ENCODE peak calls at places on chromosomes 6 and 20, in five cellular contexts. H is HepG2, Z is H1, R is GM12891, W is K562. P is an unnamed sample.

GRCh38 chr6:29602564-29603361 is 17.8 kb downstream of the OR2H2 start:
- DNase-seq in H (peak), Z (peak), R (peak), W (peak), P (no peak)

GRCh38 chr6:31541059-31541657 is 645 bp downstream of the DDX39B start:
- DNase-seq in H (peak), Z (no peak), R (no peak), W (peak), P (no peak)

GRCh38 chr6:155054851-155055250 is 59.7 kb downstream of the TIAM2 start:
- DNase-seq in H (no peak), Z (no peak), R (no peak), W (no peak), P (no peak)

GRCh38 chr6:30683137-30683979 is 3.1 kb downstream of the PPP1R18 start:
- DNase-seq in H (no peak), Z (no peak), R (no peak), W (peak), P (no peak)

GRCh38 chr6:35082733-35083403 is 58.3 kb downstream of the TCP11 start:
- DNase-seq in H (no peak), Z (no peak), R (peak), W (no peak), P (peak)

GRCh38 chr6:153129873-153130514 is 1.1 kb downstream of the RGS17 start:
- DNase-seq in H (no peak), Z (no peak), R (no peak), W (no peak), P (no peak)

GRCh38 chr6:71537717-71538116 is 249.1 kb downstream of the OGFRL1 start:
- DNase-seq in H (no peak), Z (no peak), R (no peak), W (no peak), P (no peak)

GRCh38 chr6:79463721-79464120 is 73.5 kb downstream of the LCA5 start:
- DNase-seq in H (peak), Z (no peak), R (no peak), W (no peak), P (no peak)

GRCh38 chr6:168867247-168868102 is 386.2 kb downstream of the THBS2 start:
- DNase-seq in H (no peak), Z (no peak), R (no peak), W (no peak), P (no peak)

GRCh38 chr20:33490934-33491656 is 1.2 kb downstream of the CBFA2T2 start:
- DNase-seq in H (no peak), Z (no peak), R (no peak), W (no peak), P (no peak)

GRCh38 chr6:125789167-125789566 is 1.6 kb upstream of the NCOA7 start:
- DNase-seq in H (no peak), Z (no peak), R (no peak), W (peak), P (no peak)

GRCh38 chr20:45611054-45611453 is 18.5 kb upstream of the WFDC10A start:
- DNase-seq in H (no peak), Z (no peak), R (no peak), W (peak), P (no peak)

GRCh38 chr6:167660944-167661343 is 165.8 kb upstream of the AFDN start:
- DNase-seq in H (no peak), Z (no peak), R (no peak), W (no peak), P (no peak)

GRCh38 chr6:121222656-121223055 is 111.6 kb downstream of the TBC1D32 start:
- DNase-seq in H (no peak), Z (no peak), R (no peak), W (peak), P (no peak)

GRCh38 chr6:43807228-43808061 is 37.4 kb downstream of the VEGFA start:
- DNase-seq in H (peak), Z (no peak), R (no peak), W (peak), P (no peak)

GRCh38 chr6:125700591-125701353 is 48.7 kb upstream of the HEY2 start:
- DNase-seq in H (no peak), Z (no peak), R (no peak), W (no peak), P (no peak)

GRCh38 chr6:86456786-86457185 is 480.5 kb upstream of the HTR1E start:
- DNase-seq in H (no peak), Z (no peak), R (no peak), W (no peak), P (no peak)

GRCh38 chr6:166360243-166361079 is 18.1 kb upstream of the SFT2D1 start:
- DNase-seq in H (no peak), Z (no peak), R (no peak), W (no peak), P (no peak)

GRCh38 chr6:142702501-142703460 is 242.2 kb downstream of the HIVEP2 start:
- DNase-seq in H (no peak), Z (no peak), R (no peak), W (peak), P (no peak)

GRCh38 chr6:136403166-136403980 is 113.7 kb upstream of the BCLAF1 start:
- DNase-seq in H (no peak), Z (no peak), R (no peak), W (peak), P (no peak)

GRCh38 chr20:58361549-58361948 is 27.5 kb upstream of the VAPB start:
- DNase-seq in H (no peak), Z (no peak), R (no peak), W (no peak), P (no peak)

GRCh38 chr6:150966786-150967185 is 101.3 kb downstream of the MTHFD1L start:
- DNase-seq in H (no peak), Z (no peak), R (no peak), W (no peak), P (no peak)

GRCh38 chr20:62570897-62571666 is 71.2 kb upstream of the SLCO4A1 start:
- DNase-seq in H (no peak), Z (no peak), R (no peak), W (no peak), P (no peak)

GRCh38 chr6:93420163-93420806 is 926 bp upstream of the EPHA7 start:
- DNase-seq in H (no peak), Z (no peak), R (no peak), W (no peak), P (no peak)

GRCh38 chr20:57155415-57155814 is 111.0 kb downstream of the BMP7 start:
- DNase-seq in H (no peak), Z (no peak), R (no peak), W (no peak), P (no peak)

GRCh38 chr20:2468581-2469407 is 1.8 kb downstream of the SNRPB start:
- DNase-seq in H (no peak), Z (no peak), R (no peak), W (no peak), P (no peak)

GRCh38 chr6:52157301-52157930 is 28.8 kb upstream of the IL17A start:
- DNase-seq in H (no peak), Z (no peak), R (no peak), W (no peak), P (no peak)

GRCh38 chr20:54133434-54134427 is 40.1 kb downstream of the CYP24A1 start:
- DNase-seq in H (peak), Z (no peak), R (no peak), W (no peak), P (no peak)

GRCh38 chr20:54131675-54132611 is 41.8 kb downstream of the CYP24A1 start:
- DNase-seq in H (no peak), Z (no peak), R (no peak), W (no peak), P (no peak)

GRCh38 chr20:54134445-54135220 is 39.2 kb downstream of the CYP24A1 start:
- DNase-seq in H (peak), Z (no peak), R (no peak), W (no peak), P (no peak)

GRCh38 chr20:54129350-54129749 is 44.4 kb downstream of the CYP24A1 start:
- DNase-seq in H (no peak), Z (no peak), R (no peak), W (no peak), P (no peak)

GRCh38 chr20:54132612-54133433 is 41.0 kb downstream of the CYP24A1 start:
- DNase-seq in H (peak), Z (no peak), R (no peak), W (no peak), P (no peak)
- TF ChIP-seq POLR2AphosphoS5 in H (peak), Z (no peak), R (no peak), W (no peak), P (no peak)

GRCh38 chr20:17875106-17875980 is 93.3 kb downstream of the SNX5 start:
- DNase-seq in H (peak), Z (no peak), R (no peak), W (no peak), P (no peak)

GRCh38 chr20:17872920-17873319 is 95.7 kb downstream of the SNX5 start:
- DNase-seq in H (no peak), Z (no peak), R (no peak), W (no peak), P (no peak)

GRCh38 chr20:17872434-17872833 is 96.2 kb downstream of the SNX5 start:
- DNase-seq in H (no peak), Z (no peak), R (no peak), W (no peak), P (no peak)

GRCh38 chr20:17874271-17875105 is 94.1 kb downstream of the SNX5 start:
- DNase-seq in H (no peak), Z (no peak), R (no peak), W (no peak), P (no peak)

DNA sequence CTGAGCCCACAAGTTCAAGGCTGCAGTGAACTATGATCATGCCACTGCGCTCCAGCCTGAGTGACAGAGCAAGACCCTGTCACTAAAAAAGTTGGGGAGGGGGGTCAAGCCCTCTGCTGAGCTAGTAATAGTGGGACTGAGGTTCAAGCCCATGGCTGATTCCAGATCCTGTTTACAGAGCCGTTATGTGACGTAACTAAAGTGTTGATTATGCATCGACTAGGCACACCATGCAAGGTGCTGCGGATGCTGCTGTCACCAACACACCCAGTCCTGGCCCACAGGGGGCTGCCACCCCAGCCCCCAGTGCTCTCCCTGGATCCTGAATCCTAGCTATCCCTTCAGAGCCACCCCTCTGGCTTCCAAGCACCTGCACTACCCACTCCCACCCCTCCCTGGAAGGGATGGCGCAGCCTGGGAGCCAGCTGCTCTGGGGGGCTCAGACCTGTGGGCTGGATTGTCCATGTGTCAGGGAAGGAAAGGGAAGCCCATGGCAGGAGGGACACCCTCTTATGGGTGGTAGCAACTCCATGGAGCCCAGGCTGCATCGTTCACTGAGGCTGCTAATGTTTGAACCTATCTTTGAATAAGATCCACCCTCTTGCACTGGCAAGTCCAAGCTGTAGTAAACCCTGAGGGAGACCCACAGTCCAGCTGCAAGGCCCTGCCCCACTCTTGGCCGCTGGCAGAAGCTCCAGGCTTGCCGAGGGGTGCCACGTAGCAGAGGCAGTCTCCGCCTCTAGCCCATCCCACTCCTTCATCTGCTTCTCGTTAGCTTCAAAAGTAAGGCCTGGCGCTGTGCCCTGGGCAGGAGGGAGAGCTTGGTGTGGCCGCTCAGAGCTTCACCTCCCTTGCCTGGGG is 95.0 kb downstream of the SNX5 start:
- DNase-seq in H (peak), Z (no peak), R (no peak), W (no peak), P (no peak)
- TF ChIP-seq TAF1 in H (peak), Z (no peak), R (no peak), W (no peak), P (no peak)

GRCh38 chr20:63864545-63864977 is 509 bp upstream of the TPD52L2 start:
- DNase-seq in H (no peak), Z (no peak), R (no peak), W (no peak), P (no peak)
- TF ChIP-seq POLR2A in H (no peak), Z (no peak), R (no peak), W (no peak), P (no peak)

DNA sequence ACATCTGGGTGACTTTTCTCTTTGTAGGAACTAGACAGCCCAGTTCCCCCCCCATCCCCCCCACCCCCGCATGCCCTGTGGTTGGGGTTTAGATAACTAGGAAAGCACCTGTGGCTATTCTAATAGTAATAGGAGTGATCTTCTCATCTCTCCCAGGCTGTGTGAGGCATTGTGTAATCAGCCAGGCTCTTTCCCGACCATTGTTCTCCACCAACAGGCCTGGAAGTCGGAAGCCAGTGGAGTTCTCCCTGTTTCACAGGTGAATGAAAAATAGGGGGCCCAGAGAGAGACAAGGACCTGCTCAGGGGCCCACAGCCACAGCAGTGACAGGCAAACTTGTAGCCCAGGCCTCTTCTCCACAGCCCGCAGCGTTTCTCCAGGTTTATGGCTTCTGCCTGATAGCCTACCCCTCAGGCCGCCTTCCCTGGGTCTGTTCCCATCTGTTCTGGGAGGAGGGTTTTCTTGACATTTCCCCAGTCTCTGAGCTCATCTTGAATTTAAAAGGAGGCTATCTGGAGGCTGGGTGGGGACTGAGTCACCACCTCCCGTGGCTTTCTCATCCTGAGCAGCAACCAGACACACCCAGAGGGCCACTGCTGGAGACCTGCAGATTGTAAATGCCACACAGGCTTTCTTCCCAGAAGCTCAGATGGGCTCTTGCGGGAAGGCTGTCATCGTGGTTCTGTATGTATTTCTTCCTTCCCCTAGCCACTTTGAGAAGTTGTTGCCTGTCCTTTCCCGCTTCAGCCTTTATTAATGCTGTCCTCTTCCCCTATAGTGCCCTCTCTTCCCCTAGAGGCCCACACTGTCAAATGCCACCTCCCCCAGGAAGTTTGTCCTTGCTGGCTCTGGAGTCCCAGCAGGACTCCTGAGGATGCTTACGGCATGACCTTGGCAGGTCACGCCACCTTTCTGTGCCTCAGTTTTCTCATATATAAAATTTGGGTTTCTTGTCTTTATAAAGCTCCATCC is 75.9 kb upstream of the MYL9 start:
- DNase-seq in H (peak), Z (no peak), R (no peak), W (peak), P (no peak)
- TF ChIP-seq POLR2AphosphoS5 in H (no peak), Z (no peak), R (no peak), W (peak), P (no peak)

DNA sequence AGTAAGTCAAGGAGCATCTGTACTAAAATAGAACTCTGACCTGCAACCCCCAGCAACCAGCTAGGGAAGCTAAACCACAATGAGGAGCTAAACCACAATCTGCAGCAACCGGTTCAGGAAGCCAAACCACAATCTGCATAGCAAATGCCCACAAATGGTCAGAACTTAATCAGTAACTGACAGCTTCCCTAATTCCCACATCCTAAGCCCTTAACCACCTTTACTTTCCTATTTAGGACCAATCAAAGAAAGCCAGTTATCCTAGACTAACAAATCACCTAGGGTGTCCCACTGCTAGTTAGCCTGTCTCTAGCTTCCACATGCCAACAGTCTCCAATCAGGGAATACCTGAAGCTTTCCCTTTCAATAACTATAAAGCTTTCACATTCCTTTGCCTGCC is 424.6 kb upstream of the PTCHD4 start:
- DNase-seq in H (no peak), Z (no peak), R (no peak), W (no peak), P (no peak)
- TF ChIP-seq TAF1 in H (no peak), Z (no peak), R (no peak), W (no peak), P (no peak)

GRCh38 chr6:32967151-32968091 is 973 bp upstream of the BRD2 start:
- DNase-seq in H (peak), Z (peak), R (no peak), W (peak), P (no peak)

GRCh38 chr6:32969685-32970412 is 1.5 kb downstream of the BRD2 start:
- DNase-seq in H (peak), Z (no peak), R (no peak), W (peak), P (no peak)

GRCh38 chr6:32965901-32966300 is 2.5 kb upstream of the BRD2 start:
- DNase-seq in H (no peak), Z (no peak), R (no peak), W (no peak), P (no peak)

GRCh38 chr6:32968770-32969684 is 633 bp downstream of the BRD2 start:
- DNase-seq in H (peak), Z (peak), R (peak), W (peak), P (peak)

GRCh38 chr6:32968093-32968769 is at the start of gene BRD2:
- DNase-seq in H (peak), Z (peak), R (peak), W (peak), P (peak)
- TF ChIP-seq POLR2A in H (no peak), Z (no peak), R (peak), W (peak), P (peak)

GRCh38 chr6:158063736-158064135 is 82.1 kb downstream of the SYNJ2 start:
- DNase-seq in H (no peak), Z (no peak), R (no peak), W (no peak), P (no peak)

GRCh38 chr6:158061709-158062461 is 80.2 kb downstream of the SYNJ2 start:
- DNase-seq in H (no peak), Z (no peak), R (no peak), W (no peak), P (no peak)

GRCh38 chr6:158060447-158061360 is 79.0 kb downstream of the SYNJ2 start:
- DNase-seq in H (no peak), Z (no peak), R (no peak), W (no peak), P (no peak)

GRCh38 chr6:158059108-158059507 is 77.4 kb downstream of the SYNJ2 start:
- DNase-seq in H (no peak), Z (no peak), R (no peak), W (no peak), P (no peak)

DNA sequence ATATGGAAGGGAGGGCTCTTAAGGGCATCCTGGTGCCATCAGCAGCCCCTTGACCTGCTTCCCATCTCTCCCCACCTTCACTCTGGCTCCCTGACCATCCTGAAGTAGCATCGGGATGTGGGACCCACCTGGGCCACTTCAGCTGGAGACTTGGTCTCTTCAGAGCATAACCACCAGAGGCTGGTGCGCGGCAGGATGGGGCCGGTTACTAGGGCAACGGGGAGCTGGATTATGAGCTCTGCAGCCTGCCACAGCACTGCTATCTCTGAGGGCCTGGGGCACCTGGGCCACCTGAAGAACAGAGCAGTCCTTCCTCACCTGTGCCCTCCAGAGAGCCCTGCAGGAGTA is 79.7 kb downstream of the SYNJ2 start:
- DNase-seq in H (no peak), Z (no peak), R (no peak), W (no peak), P (no peak)
- TF ChIP-seq POLR2AphosphoS5 in H (no peak), Z (no peak), R (no peak), W (no peak), P (no peak)

P was measured in GM12892.